ENCODE peak calls at places on chromosomes 12 and 14, in four cellular contexts. X, O, G and Y are unnamed samples.

GRCh38 chr14:43793579-43793978 is 713.5 kb downstream of the FSCB start:
- DNase-seq in X (no peak), O (peak; percentile 13), G (no peak), Y (no peak)

GRCh38 chr12:68158427-68158826 is 1.1 kb downstream of the IFNG start:
- DNase-seq in X (no peak), O (no peak), G (no peak), Y (peak; percentile 44)

GRCh38 chr14:23929822-23930294 is 23.7 kb upstream of the DHRS4 start:
- DNase-seq in X (peak; percentile 84), O (peak; percentile 87), G (peak; percentile 25), Y (peak; percentile 74)

GRCh38 chr12:21054334-21054733 is 76.7 kb upstream of the SLCO1B1 start:
- DNase-seq in X (no peak), O (no peak), G (no peak), Y (no peak)

GRCh38 chr12:54654926-54655325 is 6.8 kb upstream of the DCD start:
- DNase-seq in X (no peak), O (no peak), G (no peak), Y (no peak)

GRCh38 chr14:54976316-54976715 is 50.6 kb downstream of the WDHD1 start:
- DNase-seq in X (no peak), O (no peak), G (no peak), Y (no peak)

GRCh38 chr12:56007148-56007891 is 10.2 kb downstream of the SUOX start:
- DNase-seq in X (peak; percentile 89), O (peak; percentile 72), G (peak; percentile 45), Y (peak; percentile 96)

GRCh38 chr14:41609704-41610183 is 3.1 kb downstream of the LRFN5 start:
- DNase-seq in X (peak; percentile 64), O (no peak), G (no peak), Y (no peak)

GRCh38 chr14:92198804-92199203 is 77.0 kb downstream of the CPSF2 start:
- DNase-seq in X (no peak), O (no peak), G (no peak), Y (no peak)

GRCh38 chr12:109121346-109121880 is 5.0 kb downstream of the ACACB start:
- DNase-seq in X (no peak), O (no peak), G (no peak), Y (no peak)

GRCh38 chr12:53532524-53533445 is 25.5 kb upstream of the NPFF start:
- DNase-seq in X (no peak), O (no peak), G (no peak), Y (no peak)

GRCh38 chr14:74240794-74241610 is 1.8 kb downstream of the VSX2 start:
- DNase-seq in X (no peak), O (no peak), G (no peak), Y (no peak)

GRCh38 chr14:64880382-64881121 is 845 bp upstream of the SPTB start:
- DNase-seq in X (peak; percentile 77), O (no peak), G (no peak), Y (peak; percentile 71)

GRCh38 chr12:113314121-113314529 is 20.8 kb downstream of the SLC8B1 start:
- DNase-seq in X (no peak), O (no peak), G (no peak), Y (peak; percentile 83)

GRCh38 chr14:20118795-20119194 is 8.3 kb downstream of the OR4K17 start:
- DNase-seq in X (no peak), O (no peak), G (no peak), Y (no peak)

GRCh38 chr14:21520718-21521117 is 5.4 kb downstream of the SALL2 start:
- DNase-seq in X (no peak), O (no peak), G (no peak), Y (no peak)

GRCh38 chr12:94545937-94546771 is 86.5 kb upstream of the CEP83 start:
- DNase-seq in X (peak; percentile 69), O (peak; percentile 44), G (peak; percentile 19), Y (peak; percentile 56)

GRCh38 chr14:34081576-34082136 is 130.8 kb upstream of the EGLN3 start:
- DNase-seq in X (no peak), O (peak; percentile 86), G (no peak), Y (no peak)

GRCh38 chr14:31895206-31895605 is 181.9 kb upstream of the ARHGAP5 start:
- DNase-seq in X (no peak), O (peak; percentile 35), G (no peak), Y (no peak)

GRCh38 chr14:101489092-101489760 is 72.1 kb upstream of the DIO3 start:
- DNase-seq in X (no peak), O (peak; percentile 12), G (no peak), Y (no peak)

GRCh38 chr12:87274594-87275245 is 754.5 kb downstream of the C12orf50 start:
- DNase-seq in X (peak; percentile 32), O (no peak), G (no peak), Y (no peak)

GRCh38 chr12:112900298-112901145 is 6.2 kb upstream of the OAS1 start:
- DNase-seq in X (peak; percentile 59), O (peak; percentile 46), G (no peak), Y (peak; percentile 38)

GRCh38 chr12:78241472-78241871 is 410.8 kb downstream of the NAV3 start:
- DNase-seq in X (no peak), O (no peak), G (no peak), Y (no peak)

GRCh38 chr12:90572778-90573177 is 382.2 kb downstream of the CCER1 start:
- DNase-seq in X (no peak), O (no peak), G (no peak), Y (no peak)

GRCh38 chr12:57983150-57983857 is 41.9 kb downstream of the ATP23 start:
- DNase-seq in X (peak; percentile 18), O (peak; percentile 12), G (no peak), Y (no peak)

GRCh38 chr12:109394891-109395290 is 47.2 kb downstream of the MYO1H start:
- DNase-seq in X (no peak), O (no peak), G (no peak), Y (no peak)

GRCh38 chr12:79378496-79378895 is 312.3 kb downstream of the PAWR start:
- DNase-seq in X (no peak), O (no peak), G (no peak), Y (no peak)

GRCh38 chr14:68797180-68797670 is 4.4 kb upstream of the ZFP36L1 start:
- DNase-seq in X (no peak), O (no peak), G (no peak), Y (peak; percentile 28)

GRCh38 chr14:68684466-68685418 is 108.1 kb downstream of the ZFP36L1 start:
- DNase-seq in X (no peak), O (no peak), G (no peak), Y (no peak)

GRCh38 chr14:52926994-52927393 is 23.9 kb downstream of the FERMT2 start:
- DNase-seq in X (no peak), O (peak; percentile 45), G (no peak), Y (no peak)

DNA sequence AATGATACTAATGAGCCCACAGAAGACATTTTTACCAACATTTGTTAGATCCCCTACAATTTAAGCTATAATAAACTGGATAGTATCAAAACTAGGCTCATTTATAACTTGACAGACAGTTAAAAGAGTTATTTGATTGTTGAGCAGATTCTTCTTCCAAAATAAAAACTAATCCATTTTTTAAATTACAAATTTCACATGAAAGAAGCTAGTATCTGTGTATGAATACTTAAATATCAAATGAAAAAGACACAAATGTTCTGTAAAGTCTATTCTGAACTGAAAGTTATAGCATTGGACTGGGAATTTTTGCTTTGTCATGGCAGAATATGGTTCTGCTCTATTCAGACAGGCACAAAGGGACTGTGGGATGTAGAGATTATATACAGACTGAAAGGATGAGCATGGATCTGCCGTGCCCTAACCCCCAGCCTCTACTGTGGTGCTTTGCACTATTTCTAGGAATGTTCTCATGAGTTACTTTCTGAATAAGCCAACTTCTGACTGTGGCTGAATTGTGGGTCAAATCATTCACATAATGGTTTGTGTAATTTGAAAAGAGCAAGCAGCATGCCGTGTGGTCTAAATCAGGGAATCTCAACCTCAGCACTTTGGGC is 352.7 kb downstream of the KCNH5 start:
- DNase-seq in X (no peak), O (peak; percentile 5), G (no peak), Y (no peak)
- TF ChIP-seq FOXM1 in X (no peak), O (no peak), G (no peak), Y (no peak)

GRCh38 chr12:122850695-122851350 is 15.6 kb downstream of the HIP1R start:
- DNase-seq in X (no peak), O (no peak), G (no peak), Y (no peak)
- TF ChIP-seq FOXK2 in X (no peak), O (no peak), G (no peak), Y (no peak)

GRCh38 chr14:57352771-57353170 is 37.6 kb upstream of the NAA30 start:
- DNase-seq in X (no peak), O (no peak), G (no peak), Y (no peak)
- TF ChIP-seq FOXM1 in X (no peak), O (no peak), G (no peak), Y (no peak)

GRCh38 chr12:25284024-25284423 is 33.3 kb upstream of the KRAS start:
- DNase-seq in X (no peak), O (no peak), G (no peak), Y (no peak)
- TF ChIP-seq FOXK2 in X (no peak), O (no peak), G (no peak), Y (no peak)

GRCh38 chr14:103126873-103127304 is 3.6 kb downstream of the TNFAIP2 start:
- DNase-seq in X (peak; percentile 49), O (peak; percentile 63), G (no peak), Y (no peak)
- TF ChIP-seq FOXM1 in X (no peak), O (no peak), G (no peak), Y (no peak)

GRCh38 chr12:3252416-3252815 is 175.2 kb downstream of the TSPAN9 start:
- DNase-seq in X (no peak), O (no peak), G (no peak), Y (no peak)
- TF ChIP-seq FOXK2 in X (no peak), O (no peak), G (no peak), Y (no peak)

DNA sequence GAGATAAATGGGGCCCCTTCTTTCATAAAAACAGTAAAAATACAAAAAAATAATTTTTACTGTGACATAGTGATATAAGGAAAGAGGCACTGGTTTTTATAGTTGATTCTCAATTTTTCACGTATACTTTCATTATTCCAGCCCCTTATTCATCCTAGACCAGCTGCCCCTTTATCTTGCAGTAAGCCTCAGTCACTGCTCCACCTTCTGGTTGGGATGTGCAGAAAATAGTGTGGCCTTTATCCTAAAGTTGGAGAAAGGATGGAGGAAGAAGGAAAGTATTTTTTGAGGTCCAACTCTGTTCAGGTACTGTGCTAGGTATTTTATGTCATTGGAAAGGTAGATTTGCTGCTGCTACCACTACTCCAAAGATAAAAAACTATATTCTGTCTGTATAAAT is 172.7 kb downstream of the ANO6 start:
- DNase-seq in X (peak; percentile 33), O (peak; percentile 29), G (no peak), Y (peak; percentile 16)
- TF ChIP-seq FOXM1 in X (no peak), O (no peak), G (no peak), Y (no peak)

DNA sequence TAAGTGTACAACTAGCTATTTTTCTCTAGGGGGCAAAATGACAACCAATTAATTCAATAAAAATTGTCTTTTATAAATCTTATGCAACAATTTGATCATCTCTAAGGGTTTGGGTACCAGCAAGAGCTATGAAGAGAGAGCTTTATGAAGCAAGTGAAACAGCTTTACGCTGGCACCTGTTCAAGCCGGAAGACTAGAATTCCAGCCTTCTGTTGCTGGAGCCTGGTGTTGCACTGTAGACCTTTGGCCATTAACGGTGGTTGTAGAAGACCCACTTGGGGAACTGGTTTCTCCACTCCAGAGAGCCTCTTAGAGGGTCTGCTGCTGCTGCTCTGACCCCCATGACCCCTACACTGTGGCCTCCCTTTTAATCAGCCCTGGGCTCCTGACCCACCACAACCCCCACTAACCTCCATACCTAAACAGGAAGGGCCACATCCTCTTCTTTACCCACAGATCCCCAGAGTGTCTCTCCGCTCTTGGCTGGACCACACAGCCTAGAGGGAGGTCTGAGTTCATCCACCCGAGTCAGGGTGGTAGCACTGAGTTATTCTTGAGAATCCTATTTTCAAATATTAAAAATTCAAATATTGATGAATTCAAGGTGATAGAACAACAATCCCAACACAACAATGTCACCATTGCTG is 54.6 kb upstream of the STON2 start:
- DNase-seq in X (no peak), O (no peak), G (no peak), Y (no peak)
- TF ChIP-seq FOXK2 in X (no peak), O (no peak), G (no peak), Y (no peak)

GRCh38 chr12:123131879-123132402 is 18.9 kb downstream of the PITPNM2 start:
- DNase-seq in X (no peak), O (no peak), G (no peak), Y (no peak)
- TF ChIP-seq FOXM1 in X (no peak), O (no peak), G (no peak), Y (no peak)